ENCODE peak calls at places on chromosome 4, in eight cellular contexts. V, Y, S, X, T, H, N and Q are unnamed samples.

GRCh38 chr4:52051615-52052474 is 741 bp downstream of the SPATA18 start:
- DNase-seq in V (peak), Y (peak), S (no peak), X (peak), T (peak), H (no peak), N (no peak), Q (peak)

GRCh38 chr4:65834707-65835106 is 164.4 kb upstream of the EPHA5 start:
- DNase-seq in V (no peak), Y (no peak), S (no peak), X (no peak), T (no peak), H (no peak), N (no peak), Q (no peak)

GRCh38 chr4:110543577-110543976 is 67.6 kb downstream of the ENPEP start:
- DNase-seq in V (no peak), Y (no peak), S (no peak), X (no peak), T (no peak), H (no peak), N (no peak), Q (no peak)

GRCh38 chr4:56979674-56980073 is 978 bp downstream of the POLR2B start:
- DNase-seq in V (peak), Y (no peak), S (no peak), X (no peak), T (peak), H (no peak), N (no peak), Q (no peak)

GRCh38 chr4:83858121-83858520 is 322.2 kb downstream of the GPAT3 start:
- DNase-seq in V (peak), Y (no peak), S (no peak), X (no peak), T (no peak), H (no peak), N (no peak), Q (no peak)

GRCh38 chr4:168577624-168578023 is 80.8 kb downstream of the PALLD start:
- DNase-seq in V (no peak), Y (no peak), S (no peak), X (no peak), T (no peak), H (no peak), N (no peak), Q (no peak)

GRCh38 chr4:29467044-29467717 is 1253.0 kb upstream of the PCDH7 start:
- DNase-seq in V (peak), Y (no peak), S (no peak), X (no peak), T (no peak), H (no peak), N (no peak), Q (no peak)

GRCh38 chr4:82235346-82235745 is 138.4 kb downstream of the HNRNPD start:
- DNase-seq in V (no peak), Y (no peak), S (no peak), X (no peak), T (no peak), H (no peak), N (no peak), Q (no peak)

GRCh38 chr4:33696586-33696985 is 2547.7 kb downstream of the ARAP2 start:
- DNase-seq in V (no peak), Y (no peak), S (no peak), X (no peak), T (no peak), H (no peak), N (no peak), Q (no peak)

GRCh38 chr4:86810867-86811266 is 38.3 kb downstream of the SLC10A6 start:
- DNase-seq in V (no peak), Y (no peak), S (no peak), X (no peak), T (no peak), H (no peak), N (no peak), Q (no peak)

GRCh38 chr4:47031011-47031678 is at the start of gene GABRB1:
- DNase-seq in V (peak), Y (peak), S (peak), X (no peak), T (no peak), H (no peak), N (no peak), Q (peak)

GRCh38 chr4:121736735-121737351 is 28.1 kb downstream of the SMIM43 start:
- DNase-seq in V (peak), Y (peak), S (peak), X (peak), T (peak), H (peak), N (no peak), Q (no peak)

DNA sequence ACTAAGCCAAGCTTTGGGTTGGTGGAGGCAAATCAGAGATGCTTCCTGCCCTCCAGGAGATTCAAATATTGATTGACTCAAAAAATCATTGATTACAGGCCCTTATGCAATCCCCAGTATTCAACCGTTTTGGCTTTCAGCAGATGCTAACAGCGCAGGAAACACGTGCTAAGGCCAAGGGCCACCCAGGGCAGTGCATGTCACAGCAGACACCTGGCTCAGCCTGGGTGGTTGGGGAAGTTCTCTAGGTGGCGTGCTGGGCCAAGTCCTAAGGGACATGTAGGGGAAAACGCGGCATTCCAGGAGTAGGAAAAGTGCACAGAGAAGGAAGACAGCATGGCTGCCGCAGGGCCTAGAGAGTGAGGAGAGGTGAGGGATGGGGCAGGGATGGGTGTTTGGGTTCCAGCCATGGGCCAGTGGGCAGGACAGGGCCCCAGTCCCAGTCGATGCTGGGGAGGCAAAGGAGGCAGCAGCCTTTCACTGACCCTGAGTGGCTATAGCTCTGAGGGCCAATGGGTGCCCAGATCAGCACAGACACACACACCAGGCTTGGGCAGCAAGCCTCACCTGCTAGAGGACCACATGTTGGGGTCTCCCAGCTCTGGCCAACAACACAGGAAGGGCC is 239.1 kb downstream of the EVC2 start:
- DNase-seq in V (no peak), Y (no peak), S (no peak), X (no peak), T (peak), H (no peak), N (no peak), Q (no peak)
- TF ChIP-seq RAD21 in V (no peak), Y (no peak), S (no peak), X (no peak), T (no peak), H (peak), N (no peak), Q (no peak)

DNA sequence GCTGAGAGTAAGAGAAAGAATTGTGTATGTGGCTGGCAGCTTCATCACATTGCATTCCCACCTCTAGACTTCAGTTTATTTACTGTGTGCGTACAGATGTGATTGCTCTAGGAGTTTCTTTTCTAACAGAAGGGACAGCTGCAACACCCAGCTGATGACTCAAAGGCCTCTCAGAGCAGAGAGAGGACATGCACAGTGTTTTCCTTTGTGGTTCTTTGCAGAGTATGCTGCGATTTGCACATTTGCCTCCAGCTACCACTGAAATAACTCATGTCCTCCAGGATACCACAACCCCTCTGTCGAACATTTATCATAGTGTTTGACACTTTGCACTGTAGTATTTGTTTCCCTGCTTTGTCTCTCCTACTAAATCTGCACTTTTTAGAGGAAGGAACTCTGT is 294.1 kb downstream of the STIM2 start:
- DNase-seq in V (peak), Y (no peak), S (no peak), X (no peak), T (no peak), H (no peak), N (no peak), Q (no peak)
- TF ChIP-seq RAD21 in V (no peak), Y (no peak), S (no peak), X (no peak), T (no peak), H (no peak), N (no peak), Q (no peak)

DNA sequence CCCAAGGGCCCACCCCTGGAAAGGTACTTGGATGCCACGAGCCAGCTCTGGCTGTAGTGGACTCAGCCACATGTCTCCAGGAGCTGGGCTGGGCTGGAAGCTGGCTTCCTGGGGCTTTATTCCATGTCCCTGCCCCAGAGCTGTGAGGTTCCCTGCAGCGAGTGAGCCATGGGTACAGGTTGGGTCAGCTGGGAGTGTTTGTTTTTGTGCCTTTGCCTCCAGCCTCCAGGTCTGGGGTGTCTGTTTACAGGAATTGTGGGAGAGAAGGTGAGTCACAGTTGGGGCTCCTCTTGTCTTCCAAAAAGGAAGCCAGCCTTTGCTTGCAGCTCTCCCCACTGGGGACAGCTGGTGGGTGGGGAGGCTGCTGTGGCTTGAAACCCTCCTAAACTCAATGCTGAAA is 21.5 kb downstream of the SORCS2 start:
- DNase-seq in V (no peak), Y (no peak), S (no peak), X (no peak), T (no peak), H (no peak), N (no peak), Q (no peak)
- TF ChIP-seq RAD21 in V (no peak), Y (no peak), S (no peak), X (no peak), T (no peak), H (no peak), N (no peak), Q (no peak)

DNA sequence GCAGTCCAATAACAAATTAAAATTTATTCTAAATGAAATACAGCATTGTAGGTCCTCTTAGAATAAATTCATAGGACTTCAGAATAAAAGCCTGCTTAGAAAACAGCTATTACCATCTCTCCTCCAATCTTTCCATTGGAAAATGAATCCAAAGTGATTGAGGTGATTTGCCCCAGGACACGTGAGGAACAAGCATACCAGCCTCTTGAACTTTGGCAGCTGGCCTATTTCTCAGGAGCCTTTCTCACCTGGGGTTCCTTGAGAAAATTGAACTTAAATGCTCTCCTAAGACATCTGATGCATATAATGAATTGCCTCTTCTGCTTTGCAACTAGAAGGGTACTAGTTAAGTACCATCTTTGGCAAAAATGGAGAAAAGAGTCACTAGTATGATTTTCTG is 13.5 kb downstream of the ARHGAP24 start:
- DNase-seq in V (no peak), Y (no peak), S (no peak), X (no peak), T (no peak), H (no peak), N (no peak), Q (no peak)
- TF ChIP-seq RAD21 in V (no peak), Y (no peak), S (no peak), X (no peak), T (no peak), H (no peak), N (no peak), Q (no peak)

GRCh38 chr4:1993169-1993516 is 15.6 kb downstream of the NELFA start:
- DNase-seq in V (no peak), Y (no peak), S (no peak), X (no peak), T (no peak), H (no peak), N (no peak), Q (no peak)
- TF ChIP-seq RAD21 in V (no peak), Y (no peak), S (no peak), X (no peak), T (no peak), H (no peak), N (no peak), Q (no peak)

DNA sequence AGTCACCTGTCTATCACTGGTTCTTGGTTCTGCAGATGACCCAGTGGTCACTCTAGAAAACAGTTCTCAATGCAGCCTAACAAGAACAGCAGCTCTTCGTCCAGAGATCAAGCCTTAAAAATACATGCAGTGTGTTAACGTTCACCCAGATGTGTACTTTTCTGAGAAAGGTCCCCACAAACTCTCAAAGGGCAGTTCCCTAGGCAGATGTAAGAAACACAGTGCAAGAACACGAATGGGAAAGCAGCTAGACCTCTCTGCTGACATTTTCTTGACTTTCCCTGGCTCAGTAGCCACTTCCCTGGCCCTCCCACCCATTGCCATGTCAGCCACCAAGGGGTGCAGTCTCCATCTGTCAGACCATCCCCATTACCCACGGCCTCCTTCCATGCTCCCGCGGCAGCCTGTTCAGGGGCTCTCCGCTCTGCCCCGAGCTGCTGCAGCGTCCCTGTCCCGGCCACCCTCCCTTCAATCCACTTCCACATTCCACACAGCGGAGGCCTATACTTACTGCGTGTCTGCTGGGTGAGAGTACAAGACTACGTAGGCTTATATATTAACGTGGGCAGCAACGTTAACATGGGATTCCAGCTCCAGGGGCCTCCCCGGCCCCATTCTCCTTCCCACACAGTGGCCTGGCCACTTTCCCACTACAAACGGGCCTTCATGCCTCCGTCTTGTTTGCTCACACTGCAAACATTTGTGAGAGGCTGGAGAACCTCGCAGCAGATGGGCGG is 34.3 kb downstream of the IRF2 start:
- DNase-seq in V (peak), Y (no peak), S (no peak), X (no peak), T (peak), H (no peak), N (no peak), Q (no peak)
- TF ChIP-seq RAD21 in V (no peak), Y (no peak), S (no peak), X (no peak), T (peak), H (no peak), N (no peak), Q (no peak)